ENCODE peak calls at places on chromosomes 11 and 22, in six cellular contexts. J is HL-60, L is tibial nerve, F is ascending aorta, Z is OCI-LY7, I is adrenal gland. P is an unnamed sample.

GRCh38 chr22:37223965-37224551 is 11.8 kb upstream of the SSTR3 start:
- DNase-seq in J (no peak), L (no peak), F (no peak), Z (no peak), I (no peak), P (no peak)

GRCh38 chr11:2804189-2804588 is 81.4 kb downstream of the CDKN1C start:
- DNase-seq in J (no peak), L (peak), F (peak), Z (no peak), I (no peak), P (no peak)

GRCh38 chr11:73661035-73661628 is 14.8 kb downstream of the PLEKHB1 start:
- DNase-seq in J (peak), L (peak), F (peak), Z (peak), I (peak), P (peak)

GRCh38 chr22:41401781-41402648 is 20.3 kb downstream of the TEF start:
- DNase-seq in J (no peak), L (no peak), F (peak), Z (no peak), I (peak), P (no peak)

GRCh38 chr11:33475999-33476398 is 218.8 kb downstream of the HIPK3 start:
- DNase-seq in J (no peak), L (no peak), F (no peak), Z (peak), I (peak), P (no peak)

GRCh38 chr22:34798605-34799004 is 267.4 kb upstream of the ISX start:
- DNase-seq in J (no peak), L (no peak), F (no peak), Z (no peak), I (no peak), P (no peak)

GRCh38 chr11:2583605-2583958 is 116.2 kb downstream of the KCNQ1OT1 start:
- DNase-seq in J (no peak), L (no peak), F (no peak), Z (no peak), I (peak), P (peak)

GRCh38 chr11:124899376-124900145 is 1.9 kb upstream of the ROBO4 start:
- DNase-seq in J (no peak), L (no peak), F (peak), Z (no peak), I (no peak), P (no peak)

GRCh38 chr11:72091292-72091691 is 10.6 kb downstream of the LRRC51 start:
- DNase-seq in J (peak), L (peak), F (peak), Z (peak), I (peak), P (peak)

GRCh38 chr11:61120099-61120864 is 18.0 kb downstream of the CD5 start:
- DNase-seq in J (no peak), L (no peak), F (no peak), Z (no peak), I (no peak), P (no peak)
- TF ChIP-seq CTCF in J (no peak), L (no peak), F (no peak), Z (no peak), I (no peak), P (no peak)

GRCh38 chr22:20111045-20111688 is 4.7 kb upstream of the RANBP1 start:
- DNase-seq in J (peak), L (no peak), F (no peak), Z (peak), I (no peak), P (no peak)
- TF ChIP-seq CTCF in J (peak), L (no peak), F (no peak), Z (peak), I (peak), P (peak)

DNA sequence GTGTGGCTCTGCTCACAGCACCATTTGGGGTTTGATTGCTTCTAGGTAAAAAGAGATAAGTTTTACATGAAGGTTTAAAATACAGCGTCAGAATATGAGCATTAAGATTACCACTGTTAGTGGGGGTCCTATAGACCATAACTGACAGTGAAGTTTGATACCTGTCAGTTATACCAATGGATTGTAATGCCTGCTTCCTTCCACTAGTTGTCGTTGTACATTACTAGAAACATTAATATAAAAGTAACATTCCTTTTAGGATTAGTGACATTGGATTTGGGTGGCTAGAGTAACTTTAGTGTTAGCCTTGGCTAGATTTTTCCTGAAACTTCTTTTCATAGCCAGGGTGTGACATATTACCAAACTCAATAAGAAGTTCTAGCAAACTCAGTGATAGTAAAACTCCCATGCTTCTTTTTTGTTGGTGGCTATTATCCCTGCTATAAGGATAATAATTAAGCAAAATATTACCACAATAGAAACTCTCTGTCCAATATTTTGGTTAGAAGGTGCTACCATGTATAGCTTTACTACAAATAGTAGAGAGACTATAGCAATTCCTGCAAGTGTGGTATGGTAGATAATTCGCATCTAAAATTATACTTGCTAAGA is 57.1 kb downstream of the FAM181B start:
- DNase-seq in J (no peak), L (no peak), F (no peak), Z (peak), I (no peak), P (no peak)
- TF ChIP-seq CTCF in J (peak), L (peak), F (no peak), Z (peak), I (peak), P (no peak)

DNA sequence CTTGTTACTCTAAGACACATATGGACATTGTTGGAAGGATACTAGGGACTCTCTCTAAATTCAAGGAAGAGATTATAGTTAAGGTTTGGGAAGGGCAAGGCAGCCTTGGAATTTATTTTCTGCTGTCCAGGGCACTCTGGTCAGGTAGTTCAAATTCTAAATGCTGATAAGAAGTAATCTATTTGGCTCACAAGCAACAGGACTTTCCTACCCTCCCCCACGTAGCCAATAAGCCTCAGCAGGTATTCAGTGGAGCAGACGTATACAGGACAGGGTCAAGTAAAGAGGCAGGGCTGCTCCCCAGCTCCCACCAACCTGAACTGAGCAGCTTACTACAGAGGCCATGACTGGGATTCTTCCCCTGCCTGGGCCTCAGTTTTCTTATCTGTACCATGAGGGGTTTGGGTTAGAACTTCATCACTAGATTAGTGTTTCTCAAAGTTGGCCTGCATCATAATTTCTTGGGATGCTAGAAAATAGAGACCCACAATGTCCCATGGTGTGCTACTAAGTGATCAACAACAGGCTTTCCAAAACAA is 6.1 kb upstream of the INSC start:
- DNase-seq in J (no peak), L (no peak), F (no peak), Z (no peak), I (no peak), P (no peak)
- TF ChIP-seq CTCF in J (no peak), L (no peak), F (no peak), Z (no peak), I (no peak), P (no peak)

GRCh38 chr11:19739872-19740271 is 27.2 kb downstream of the NAV2 start:
- DNase-seq in J (no peak), L (no peak), F (no peak), Z (no peak), I (no peak), P (no peak)
- TF ChIP-seq CTCF in J (no peak), L (peak), F (no peak), Z (no peak), I (peak), P (no peak)

DNA sequence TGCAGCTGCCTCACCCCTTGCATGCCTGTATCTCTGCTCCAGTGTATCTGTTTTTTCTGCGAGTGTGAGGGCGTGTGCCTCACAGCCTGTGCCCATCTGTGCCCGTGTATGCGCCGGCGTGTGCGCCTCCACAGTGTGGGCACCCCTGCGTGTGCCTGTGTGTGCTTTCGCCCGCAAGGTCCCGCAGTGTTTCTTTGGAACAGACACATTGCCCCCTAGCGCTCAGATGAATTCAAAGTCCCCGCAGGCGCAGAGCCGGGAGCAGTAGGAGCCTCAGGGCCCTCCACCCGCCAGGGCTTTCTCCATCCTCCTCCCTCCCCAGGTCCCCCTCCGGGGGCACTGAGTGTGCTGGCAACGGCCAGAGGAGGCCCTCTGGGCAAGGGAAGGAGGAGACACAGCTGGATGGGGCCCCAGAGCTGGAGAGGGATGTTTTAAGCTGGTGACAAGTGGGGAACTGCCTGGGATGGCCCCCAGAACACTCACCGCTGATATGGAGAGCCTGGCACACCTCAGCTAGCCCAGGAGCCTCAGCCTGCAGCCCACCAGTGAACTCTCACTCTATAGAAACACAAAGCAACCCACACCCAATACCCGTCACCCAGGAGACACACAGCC is 3.2 kb upstream of the MN1 start:
- DNase-seq in J (peak), L (peak), F (peak), Z (peak), I (peak), P (no peak)
- TF ChIP-seq CTCF in J (peak), L (peak), F (peak), Z (peak), I (peak), P (peak)

DNA sequence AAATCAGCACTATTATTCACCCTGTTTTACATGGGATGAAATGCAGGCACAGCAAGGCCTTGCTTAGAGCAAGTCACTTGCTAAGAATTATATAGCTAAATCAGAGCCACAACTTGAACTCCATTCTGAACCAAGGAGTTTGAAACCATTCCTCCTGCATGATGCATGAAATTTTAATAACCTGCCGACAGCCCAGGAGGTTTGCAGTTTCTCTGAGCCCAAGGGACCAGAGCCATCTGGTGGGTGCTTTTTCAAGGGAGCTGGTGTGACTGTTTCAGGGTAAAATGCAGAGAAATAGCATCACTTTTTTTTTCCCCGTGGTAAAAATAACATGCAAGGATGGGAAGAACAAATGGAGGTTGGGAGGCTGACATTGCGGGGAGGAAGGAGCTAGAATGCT is 22.9 kb downstream of the NAV2 start:
- DNase-seq in J (no peak), L (no peak), F (peak), Z (no peak), I (no peak), P (no peak)
- TF ChIP-seq CTCF in J (no peak), L (peak), F (peak), Z (no peak), I (no peak), P (no peak)

GRCh38 chr11:128451651-128452470 is 135.5 kb downstream of the ETS1 start:
- DNase-seq in J (no peak), L (peak), F (peak), Z (no peak), I (no peak), P (no peak)
- TF ChIP-seq CTCF in J (no peak), L (no peak), F (no peak), Z (no peak), I (no peak), P (no peak)

P was measured in natural killer cell.